ENCODE peak calls at places on chromosomes 5 and 9, in seven cellular contexts. One of them, this sample, is unnamed.
A peak's percentile ranks its signal among the peaks of the same experiment; 100 is the strongest.

GRCh38 chr5:77972545-77973252 is 196.6 kb upstream of the TBCA start:
- DNase-seq in AG04450: no peak
- DNase-seq in sigmoid colon: no peak
- DNase-seq in mucosa of descending colon: no peak
- DNase-seq in BJ: no peak
- DNase-seq in cardiac muscle cell: peak; percentile 43
- DNase-seq in neural progenitor cell: peak; percentile 75
- DNase-seq in this sample: no peak

GRCh38 chr9:89878003-89878411 is 273.2 kb downstream of the GADD45G start:
- DNase-seq in AG04450: no peak
- DNase-seq in sigmoid colon: peak; percentile 46
- DNase-seq in cardiac muscle cell: no peak
- DNase-seq in BJ: no peak
- DNase-seq in neural progenitor cell: no peak
- DNase-seq in mucosa of descending colon: no peak
- DNase-seq in this sample: no peak

GRCh38 chr9:97293207-97293721 is 14.2 kb upstream of the CCDC180 start:
- DNase-seq in neural progenitor cell: no peak
- DNase-seq in sigmoid colon: no peak
- DNase-seq in cardiac muscle cell: no peak
- DNase-seq in BJ: no peak
- DNase-seq in AG04450: no peak
- DNase-seq in mucosa of descending colon: no peak
- DNase-seq in this sample: no peak

GRCh38 chr9:7374966-7375650 is 424.5 kb downstream of the DMAC1 start:
- DNase-seq in AG04450: no peak
- DNase-seq in neural progenitor cell: no peak
- DNase-seq in cardiac muscle cell: no peak
- DNase-seq in BJ: no peak
- DNase-seq in mucosa of descending colon: no peak
- DNase-seq in sigmoid colon: no peak
- DNase-seq in this sample: no peak

GRCh38 chr5:1279443-1280151 is 15.3 kb downstream of the TERT start:
- DNase-seq in cardiac muscle cell: no peak
- DNase-seq in AG04450: no peak
- DNase-seq in neural progenitor cell: no peak
- DNase-seq in sigmoid colon: peak; percentile 48
- DNase-seq in mucosa of descending colon: peak; percentile 43
- DNase-seq in BJ: no peak
- DNase-seq in this sample: no peak

GRCh38 chr5:68173007-68173406 is 42.5 kb upstream of the PIK3R1 start:
- DNase-seq in cardiac muscle cell: no peak
- DNase-seq in AG04450: no peak
- DNase-seq in sigmoid colon: no peak
- DNase-seq in BJ: no peak
- DNase-seq in neural progenitor cell: no peak
- DNase-seq in mucosa of descending colon: no peak
- DNase-seq in this sample: no peak

GRCh38 chr9:128150594-128151342 is 1.5 kb downstream of the LCN2 start:
- DNase-seq in sigmoid colon: no peak
- DNase-seq in BJ: no peak
- DNase-seq in neural progenitor cell: peak; percentile 69
- DNase-seq in AG04450: no peak
- DNase-seq in mucosa of descending colon: peak; percentile 82
- DNase-seq in cardiac muscle cell: peak; percentile 17
- DNase-seq in this sample: no peak

GRCh38 chr5:149135536-149136201 is 5.6 kb upstream of the ABLIM3 start:
- DNase-seq in BJ: peak; percentile 62
- DNase-seq in AG04450: peak; percentile 62
- DNase-seq in neural progenitor cell: no peak
- DNase-seq in cardiac muscle cell: no peak
- DNase-seq in sigmoid colon: no peak
- DNase-seq in mucosa of descending colon: no peak
- DNase-seq in this sample: peak; percentile 40

GRCh38 chr5:33969572-33970452 is 14.7 kb downstream of the SLC45A2 start:
- DNase-seq in sigmoid colon: no peak
- DNase-seq in AG04450: peak; percentile 43
- DNase-seq in BJ: no peak
- DNase-seq in neural progenitor cell: peak; percentile 64
- DNase-seq in cardiac muscle cell: peak; percentile 66
- DNase-seq in mucosa of descending colon: no peak
- DNase-seq in this sample: no peak

GRCh38 chr9:127049044-127049443 is 73.4 kb downstream of the ANGPTL2 start:
- DNase-seq in sigmoid colon: peak; percentile 72
- DNase-seq in neural progenitor cell: no peak
- DNase-seq in cardiac muscle cell: no peak
- DNase-seq in mucosa of descending colon: no peak
- DNase-seq in BJ: peak; percentile 57
- DNase-seq in AG04450: peak; percentile 69
- DNase-seq in this sample: peak; percentile 51

GRCh38 chr9:99210572-99210971 is 11.2 kb downstream of the ALG2 start:
- DNase-seq in AG04450: no peak
- DNase-seq in neural progenitor cell: no peak
- DNase-seq in mucosa of descending colon: no peak
- DNase-seq in cardiac muscle cell: no peak
- DNase-seq in sigmoid colon: no peak
- DNase-seq in BJ: no peak
- DNase-seq in this sample: no peak

GRCh38 chr5:17203329-17204132 is 13.9 kb upstream of the BASP1 start:
- DNase-seq in BJ: peak; percentile 71
- DNase-seq in mucosa of descending colon: no peak
- DNase-seq in sigmoid colon: peak; percentile 64
- DNase-seq in cardiac muscle cell: peak; percentile 73
- DNase-seq in AG04450: no peak
- DNase-seq in neural progenitor cell: peak; percentile 53
- DNase-seq in this sample: no peak

GRCh38 chr9:73200694-73201432 is 49.2 kb downstream of the ANXA1 start:
- DNase-seq in cardiac muscle cell: peak; percentile 63
- DNase-seq in BJ: no peak
- DNase-seq in sigmoid colon: no peak
- DNase-seq in AG04450: no peak
- DNase-seq in neural progenitor cell: peak; percentile 74
- DNase-seq in mucosa of descending colon: no peak
- DNase-seq in this sample: no peak

GRCh38 chr9:106613250-106613737 is 249.7 kb upstream of the ZNF462 start:
- DNase-seq in AG04450: no peak
- DNase-seq in cardiac muscle cell: peak; percentile 84
- DNase-seq in mucosa of descending colon: peak; percentile 58
- DNase-seq in neural progenitor cell: no peak
- DNase-seq in sigmoid colon: peak; percentile 75
- DNase-seq in BJ: no peak
- DNase-seq in this sample: no peak
- H3K4me3 ChIP-seq in AG04450: no peak overlapping the region
- H3K4me3 ChIP-seq in cardiac muscle cell: no peak overlapping the region
- H3K4me3 ChIP-seq in mucosa of descending colon: no peak overlapping the region
- H3K4me3 ChIP-seq in neural progenitor cell: no peak overlapping the region
- H3K4me3 ChIP-seq in sigmoid colon: no peak overlapping the region
- H3K4me3 ChIP-seq in BJ: no peak overlapping the region
- H3K4me3 ChIP-seq in this sample: no peak overlapping the region

GRCh38 chr9:31359071-31359470 is 1025.4 kb upstream of the ACO1 start:
- DNase-seq in mucosa of descending colon: no peak
- DNase-seq in sigmoid colon: no peak
- DNase-seq in cardiac muscle cell: no peak
- DNase-seq in neural progenitor cell: no peak
- DNase-seq in BJ: no peak
- DNase-seq in AG04450: no peak
- DNase-seq in this sample: no peak

GRCh38 chr9:31355159-31355882 is 1029.1 kb upstream of the ACO1 start:
- DNase-seq in mucosa of descending colon: no peak
- DNase-seq in BJ: no peak
- DNase-seq in cardiac muscle cell: no peak
- DNase-seq in sigmoid colon: no peak
- DNase-seq in AG04450: no peak
- DNase-seq in neural progenitor cell: no peak
- DNase-seq in this sample: no peak

GRCh38 chr9:31355965-31356364 is 1028.5 kb upstream of the ACO1 start:
- DNase-seq in cardiac muscle cell: no peak
- DNase-seq in mucosa of descending colon: no peak
- DNase-seq in AG04450: no peak
- DNase-seq in sigmoid colon: no peak
- DNase-seq in BJ: no peak
- DNase-seq in neural progenitor cell: no peak
- DNase-seq in this sample: no peak
- TF ChIP-seq CTCF in cardiac muscle cell: no peak
- TF ChIP-seq CTCF in mucosa of descending colon: no peak
- TF ChIP-seq CTCF in AG04450: no peak
- TF ChIP-seq CTCF in sigmoid colon: no peak
- TF ChIP-seq CTCF in BJ: no peak
- TF ChIP-seq CTCF in neural progenitor cell: no peak
- TF ChIP-seq CTCF in this sample: no peak

GRCh38 chr5:159972538-159973362 is 36.2 kb upstream of the TTC1 start:
- DNase-seq in BJ: no peak
- DNase-seq in cardiac muscle cell: no peak
- DNase-seq in mucosa of descending colon: no peak
- DNase-seq in neural progenitor cell: no peak
- DNase-seq in AG04450: no peak
- DNase-seq in sigmoid colon: no peak
- DNase-seq in this sample: no peak
- H3K4me3 ChIP-seq in BJ: no peak overlapping the region
- H3K4me3 ChIP-seq in cardiac muscle cell: peak overlapping the region; percentile 33
- H3K4me3 ChIP-seq in mucosa of descending colon: no peak overlapping the region
- H3K4me3 ChIP-seq in neural progenitor cell: peak overlapping the region; percentile 57
- H3K4me3 ChIP-seq in AG04450: no peak overlapping the region
- H3K4me3 ChIP-seq in sigmoid colon: peak overlapping the region; percentile 38
- H3K4me3 ChIP-seq in this sample: no peak overlapping the region

GRCh38 chr9:121622842-121623203 is 28.6 kb upstream of the DAB2IP start:
- DNase-seq in neural progenitor cell: no peak
- DNase-seq in cardiac muscle cell: no peak
- DNase-seq in sigmoid colon: no peak
- DNase-seq in mucosa of descending colon: no peak
- DNase-seq in AG04450: no peak
- DNase-seq in BJ: no peak
- DNase-seq in this sample: no peak

GRCh38 chr9:121619989-121620673 is 31.3 kb upstream of the DAB2IP start:
- DNase-seq in cardiac muscle cell: no peak
- DNase-seq in neural progenitor cell: no peak
- DNase-seq in AG04450: no peak
- DNase-seq in sigmoid colon: no peak
- DNase-seq in BJ: no peak
- DNase-seq in mucosa of descending colon: no peak
- DNase-seq in this sample: no peak

GRCh38 chr9:121618504-121618903 is 32.9 kb upstream of the DAB2IP start:
- DNase-seq in AG04450: no peak
- DNase-seq in cardiac muscle cell: no peak
- DNase-seq in neural progenitor cell: no peak
- DNase-seq in BJ: no peak
- DNase-seq in sigmoid colon: no peak
- DNase-seq in mucosa of descending colon: no peak
- DNase-seq in this sample: no peak

GRCh38 chr9:121619566-121619965 is 31.9 kb upstream of the DAB2IP start:
- DNase-seq in neural progenitor cell: no peak
- DNase-seq in mucosa of descending colon: no peak
- DNase-seq in AG04450: no peak
- DNase-seq in sigmoid colon: no peak
- DNase-seq in cardiac muscle cell: no peak
- DNase-seq in BJ: no peak
- DNase-seq in this sample: no peak

DNA sequence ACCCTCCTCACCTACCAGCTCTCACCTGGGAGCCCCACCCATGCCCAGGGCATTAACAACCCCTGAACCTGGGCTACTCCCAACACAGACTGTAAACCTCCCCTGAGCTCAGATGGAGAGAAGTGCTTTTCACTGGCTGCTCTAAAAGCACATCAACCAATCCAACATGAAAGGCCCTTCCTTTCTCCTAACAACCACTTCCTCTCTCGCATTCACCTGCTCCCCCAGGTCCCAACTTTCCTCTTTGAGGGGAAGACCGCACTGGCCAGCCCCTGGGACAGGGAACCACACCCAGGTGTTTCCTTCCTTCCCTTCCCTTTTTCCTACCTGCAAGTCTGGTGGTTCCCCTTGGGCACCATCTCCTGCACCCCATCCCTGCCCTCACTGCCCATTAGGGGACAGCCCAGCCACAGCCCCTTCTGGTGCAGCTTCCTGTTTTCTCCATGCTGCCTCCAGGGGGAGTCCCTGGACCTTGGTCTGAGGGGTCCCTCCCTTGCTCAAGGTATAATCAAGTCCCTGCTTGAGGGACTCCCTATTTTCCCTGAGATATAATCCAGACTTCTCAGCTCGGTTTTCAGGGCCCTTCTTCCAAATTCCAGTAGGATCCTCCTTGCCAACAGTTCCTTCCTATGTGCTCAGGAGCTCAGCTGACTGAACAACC is 30.5 kb upstream of the DAB2IP start:
- DNase-seq in BJ: no peak
- DNase-seq in mucosa of descending colon: no peak
- DNase-seq in neural progenitor cell: peak; percentile 74
- DNase-seq in AG04450: no peak
- DNase-seq in cardiac muscle cell: peak; percentile 52
- DNase-seq in sigmoid colon: no peak
- DNase-seq in this sample: no peak
- TF ChIP-seq CTCF in BJ: peak; percentile 57
- TF ChIP-seq CTCF in mucosa of descending colon: no peak
- TF ChIP-seq CTCF in neural progenitor cell: peak; percentile 73
- TF ChIP-seq CTCF in AG04450: peak; percentile 66
- TF ChIP-seq CTCF in cardiac muscle cell: peak; percentile 55
- TF ChIP-seq CTCF in sigmoid colon: peak; percentile 32
- TF ChIP-seq CTCF in this sample: peak; percentile 64